ENCODE peak calls at places on chromosomes 1 and 21, in ten cellular contexts. One of them, this sample, is unnamed.

GRCh38 chr1:193538690-193539089 is 352.3 kb upstream of the B3GALT2 start:
- DNase-seq in Daoy: no peak
- DNase-seq in activated CD8-positive, alpha-beta memory T cell treated with anti-CD3 and anti-CD28 coated beads for 24 hours: no peak
- DNase-seq in activated CD4-positive, alpha-beta T cell treated with anti-CD3 and anti-CD28 coated beads, Interleukin-2, amount 50 U/mL, for 1 hour: no peak
- DNase-seq in stimulated activated CD4-positive, alpha-beta T cell treated with anti-CD3 and anti-CD28 coated beads, Interleukin-1b, Interleukin-23, amount 100 ng/mL, for 24 hours: no peak
- DNase-seq in suprapubic skin: no peak
- DNase-seq in AG08396: no peak
- DNase-seq in GM04503: no peak
- DNase-seq in hypothalamus: no peak
- DNase-seq in smooth muscle cell of the brain vasculature: no peak
- DNase-seq in this sample: no peak

GRCh38 chr1:165902565-165902964 is 75.2 kb downstream of the UCK2 start:
- DNase-seq in Daoy: no peak
- DNase-seq in activated CD8-positive, alpha-beta memory T cell treated with anti-CD3 and anti-CD28 coated beads for 24 hours: no peak
- DNase-seq in activated CD4-positive, alpha-beta T cell treated with anti-CD3 and anti-CD28 coated beads, Interleukin-2, amount 50 U/mL, for 1 hour: no peak
- DNase-seq in stimulated activated CD4-positive, alpha-beta T cell treated with anti-CD3 and anti-CD28 coated beads, Interleukin-1b, Interleukin-23, amount 100 ng/mL, for 24 hours: no peak
- DNase-seq in suprapubic skin: no peak
- DNase-seq in AG08396: no peak
- DNase-seq in GM04503: no peak
- DNase-seq in hypothalamus: no peak
- DNase-seq in smooth muscle cell of the brain vasculature: no peak
- DNase-seq in this sample: no peak

GRCh38 chr1:87787551-87787950 is 458.9 kb downstream of the LMO4 start:
- DNase-seq in Daoy: peak; percentile 19
- DNase-seq in activated CD8-positive, alpha-beta memory T cell treated with anti-CD3 and anti-CD28 coated beads for 24 hours: no peak
- DNase-seq in activated CD4-positive, alpha-beta T cell treated with anti-CD3 and anti-CD28 coated beads, Interleukin-2, amount 50 U/mL, for 1 hour: no peak
- DNase-seq in stimulated activated CD4-positive, alpha-beta T cell treated with anti-CD3 and anti-CD28 coated beads, Interleukin-1b, Interleukin-23, amount 100 ng/mL, for 24 hours: no peak
- DNase-seq in suprapubic skin: no peak
- DNase-seq in AG08396: no peak
- DNase-seq in GM04503: no peak
- DNase-seq in hypothalamus: no peak
- DNase-seq in smooth muscle cell of the brain vasculature: no peak
- DNase-seq in this sample: no peak

GRCh38 chr1:236354330-236355147 is 39.5 kb upstream of the EDARADD start:
- DNase-seq in Daoy: peak; percentile 53
- DNase-seq in activated CD8-positive, alpha-beta memory T cell treated with anti-CD3 and anti-CD28 coated beads for 24 hours: no peak
- DNase-seq in activated CD4-positive, alpha-beta T cell treated with anti-CD3 and anti-CD28 coated beads, Interleukin-2, amount 50 U/mL, for 1 hour: no peak
- DNase-seq in stimulated activated CD4-positive, alpha-beta T cell treated with anti-CD3 and anti-CD28 coated beads, Interleukin-1b, Interleukin-23, amount 100 ng/mL, for 24 hours: no peak
- DNase-seq in suprapubic skin: no peak
- DNase-seq in AG08396: no peak
- DNase-seq in GM04503: no peak
- DNase-seq in hypothalamus: no peak
- DNase-seq in smooth muscle cell of the brain vasculature: no peak
- DNase-seq in this sample: no peak

GRCh38 chr1:41576620-41577019 is 92.1 kb upstream of the EDN2 start:
- DNase-seq in Daoy: peak; percentile 38
- DNase-seq in activated CD8-positive, alpha-beta memory T cell treated with anti-CD3 and anti-CD28 coated beads for 24 hours: peak; percentile 53
- DNase-seq in activated CD4-positive, alpha-beta T cell treated with anti-CD3 and anti-CD28 coated beads, Interleukin-2, amount 50 U/mL, for 1 hour: no peak
- DNase-seq in stimulated activated CD4-positive, alpha-beta T cell treated with anti-CD3 and anti-CD28 coated beads, Interleukin-1b, Interleukin-23, amount 100 ng/mL, for 24 hours: no peak
- DNase-seq in suprapubic skin: no peak
- DNase-seq in AG08396: no peak
- DNase-seq in GM04503: no peak
- DNase-seq in hypothalamus: no peak
- DNase-seq in smooth muscle cell of the brain vasculature: no peak
- DNase-seq in this sample: no peak

GRCh38 chr1:246497331-246497915 is 9.7 kb downstream of the SMYD3 start:
- DNase-seq in Daoy: peak; percentile 51
- DNase-seq in activated CD8-positive, alpha-beta memory T cell treated with anti-CD3 and anti-CD28 coated beads for 24 hours: no peak
- DNase-seq in activated CD4-positive, alpha-beta T cell treated with anti-CD3 and anti-CD28 coated beads, Interleukin-2, amount 50 U/mL, for 1 hour: no peak
- DNase-seq in stimulated activated CD4-positive, alpha-beta T cell treated with anti-CD3 and anti-CD28 coated beads, Interleukin-1b, Interleukin-23, amount 100 ng/mL, for 24 hours: no peak
- DNase-seq in suprapubic skin: no peak
- DNase-seq in AG08396: peak; percentile 37
- DNase-seq in GM04503: no peak
- DNase-seq in hypothalamus: no peak
- DNase-seq in smooth muscle cell of the brain vasculature: peak; percentile 66
- DNase-seq in this sample: no peak

GRCh38 chr1:195763146-195763906 is 844.9 kb downstream of the KCNT2 start:
- DNase-seq in Daoy: peak; percentile 4
- DNase-seq in activated CD8-positive, alpha-beta memory T cell treated with anti-CD3 and anti-CD28 coated beads for 24 hours: no peak
- DNase-seq in activated CD4-positive, alpha-beta T cell treated with anti-CD3 and anti-CD28 coated beads, Interleukin-2, amount 50 U/mL, for 1 hour: no peak
- DNase-seq in stimulated activated CD4-positive, alpha-beta T cell treated with anti-CD3 and anti-CD28 coated beads, Interleukin-1b, Interleukin-23, amount 100 ng/mL, for 24 hours: no peak
- DNase-seq in suprapubic skin: no peak
- DNase-seq in AG08396: no peak
- DNase-seq in GM04503: no peak
- DNase-seq in hypothalamus: no peak
- DNase-seq in smooth muscle cell of the brain vasculature: no peak
- DNase-seq in this sample: no peak

GRCh38 chr1:31765041-31765467 is 914 bp upstream of the ADGRB2 start:
- DNase-seq in Daoy: peak; percentile 59
- DNase-seq in activated CD8-positive, alpha-beta memory T cell treated with anti-CD3 and anti-CD28 coated beads for 24 hours: no peak
- DNase-seq in activated CD4-positive, alpha-beta T cell treated with anti-CD3 and anti-CD28 coated beads, Interleukin-2, amount 50 U/mL, for 1 hour: no peak
- DNase-seq in stimulated activated CD4-positive, alpha-beta T cell treated with anti-CD3 and anti-CD28 coated beads, Interleukin-1b, Interleukin-23, amount 100 ng/mL, for 24 hours: no peak
- DNase-seq in suprapubic skin: no peak
- DNase-seq in AG08396: no peak
- DNase-seq in GM04503: no peak
- DNase-seq in hypothalamus: peak; percentile 29
- DNase-seq in smooth muscle cell of the brain vasculature: no peak
- DNase-seq in this sample: no peak

GRCh38 chr21:41235214-41235613 is 67.3 kb downstream of the BACE2 start:
- DNase-seq in Daoy: no peak
- DNase-seq in activated CD8-positive, alpha-beta memory T cell treated with anti-CD3 and anti-CD28 coated beads for 24 hours: no peak
- DNase-seq in activated CD4-positive, alpha-beta T cell treated with anti-CD3 and anti-CD28 coated beads, Interleukin-2, amount 50 U/mL, for 1 hour: no peak
- DNase-seq in stimulated activated CD4-positive, alpha-beta T cell treated with anti-CD3 and anti-CD28 coated beads, Interleukin-1b, Interleukin-23, amount 100 ng/mL, for 24 hours: no peak
- DNase-seq in suprapubic skin: no peak
- DNase-seq in AG08396: no peak
- DNase-seq in GM04503: no peak
- DNase-seq in hypothalamus: no peak
- DNase-seq in smooth muscle cell of the brain vasculature: no peak
- DNase-seq in this sample: no peak

GRCh38 chr1:180042994-180043622 is 88.5 kb downstream of the CEP350 start:
- DNase-seq in Daoy: no peak
- DNase-seq in activated CD8-positive, alpha-beta memory T cell treated with anti-CD3 and anti-CD28 coated beads for 24 hours: no peak
- DNase-seq in activated CD4-positive, alpha-beta T cell treated with anti-CD3 and anti-CD28 coated beads, Interleukin-2, amount 50 U/mL, for 1 hour: no peak
- DNase-seq in stimulated activated CD4-positive, alpha-beta T cell treated with anti-CD3 and anti-CD28 coated beads, Interleukin-1b, Interleukin-23, amount 100 ng/mL, for 24 hours: no peak
- DNase-seq in suprapubic skin: no peak
- DNase-seq in AG08396: peak; percentile 3
- DNase-seq in GM04503: peak; percentile 39
- DNase-seq in hypothalamus: no peak
- DNase-seq in smooth muscle cell of the brain vasculature: no peak
- DNase-seq in this sample: no peak

GRCh38 chr1:27528701-27529637 is 39.0 kb upstream of the WASF2 start:
- DNase-seq in Daoy: no peak
- DNase-seq in activated CD8-positive, alpha-beta memory T cell treated with anti-CD3 and anti-CD28 coated beads for 24 hours: no peak
- DNase-seq in activated CD4-positive, alpha-beta T cell treated with anti-CD3 and anti-CD28 coated beads, Interleukin-2, amount 50 U/mL, for 1 hour: no peak
- DNase-seq in stimulated activated CD4-positive, alpha-beta T cell treated with anti-CD3 and anti-CD28 coated beads, Interleukin-1b, Interleukin-23, amount 100 ng/mL, for 24 hours: no peak
- DNase-seq in suprapubic skin: no peak
- DNase-seq in AG08396: peak; percentile 76
- DNase-seq in GM04503: peak; percentile 40
- DNase-seq in hypothalamus: peak; percentile 71
- DNase-seq in smooth muscle cell of the brain vasculature: no peak
- DNase-seq in this sample: peak; percentile 96

GRCh38 chr1:92503926-92504750 is 17.4 kb upstream of the GFI1 start:
- DNase-seq in Daoy: no peak
- DNase-seq in activated CD8-positive, alpha-beta memory T cell treated with anti-CD3 and anti-CD28 coated beads for 24 hours: no peak
- DNase-seq in activated CD4-positive, alpha-beta T cell treated with anti-CD3 and anti-CD28 coated beads, Interleukin-2, amount 50 U/mL, for 1 hour: no peak
- DNase-seq in stimulated activated CD4-positive, alpha-beta T cell treated with anti-CD3 and anti-CD28 coated beads, Interleukin-1b, Interleukin-23, amount 100 ng/mL, for 24 hours: no peak
- DNase-seq in suprapubic skin: no peak
- DNase-seq in AG08396: no peak
- DNase-seq in GM04503: no peak
- DNase-seq in hypothalamus: no peak
- DNase-seq in smooth muscle cell of the brain vasculature: peak; percentile 29
- DNase-seq in this sample: no peak

GRCh38 chr1:84344286-84344685 is 42.8 kb downstream of the SAMD13 start:
- DNase-seq in Daoy: peak; percentile 51
- DNase-seq in activated CD8-positive, alpha-beta memory T cell treated with anti-CD3 and anti-CD28 coated beads for 24 hours: no peak
- DNase-seq in activated CD4-positive, alpha-beta T cell treated with anti-CD3 and anti-CD28 coated beads, Interleukin-2, amount 50 U/mL, for 1 hour: no peak
- DNase-seq in stimulated activated CD4-positive, alpha-beta T cell treated with anti-CD3 and anti-CD28 coated beads, Interleukin-1b, Interleukin-23, amount 100 ng/mL, for 24 hours: no peak
- DNase-seq in suprapubic skin: no peak
- DNase-seq in AG08396: peak; percentile 48
- DNase-seq in GM04503: no peak
- DNase-seq in hypothalamus: no peak
- DNase-seq in smooth muscle cell of the brain vasculature: no peak
- DNase-seq in this sample: no peak

GRCh38 chr1:160284220-160284781 is 632 bp downstream of the PEX19 start:
- DNase-seq in Daoy: peak; percentile 56
- DNase-seq in activated CD8-positive, alpha-beta memory T cell treated with anti-CD3 and anti-CD28 coated beads for 24 hours: no peak
- DNase-seq in activated CD4-positive, alpha-beta T cell treated with anti-CD3 and anti-CD28 coated beads, Interleukin-2, amount 50 U/mL, for 1 hour: no peak
- DNase-seq in stimulated activated CD4-positive, alpha-beta T cell treated with anti-CD3 and anti-CD28 coated beads, Interleukin-1b, Interleukin-23, amount 100 ng/mL, for 24 hours: no peak
- DNase-seq in suprapubic skin: no peak
- DNase-seq in AG08396: peak; percentile 64
- DNase-seq in GM04503: peak; percentile 69
- DNase-seq in hypothalamus: no peak
- DNase-seq in smooth muscle cell of the brain vasculature: no peak
- DNase-seq in this sample: no peak

GRCh38 chr21:15301014-15301413 is 236.2 kb upstream of the NRIP1 start:
- DNase-seq in Daoy: no peak
- DNase-seq in activated CD8-positive, alpha-beta memory T cell treated with anti-CD3 and anti-CD28 coated beads for 24 hours: no peak
- DNase-seq in activated CD4-positive, alpha-beta T cell treated with anti-CD3 and anti-CD28 coated beads, Interleukin-2, amount 50 U/mL, for 1 hour: no peak
- DNase-seq in stimulated activated CD4-positive, alpha-beta T cell treated with anti-CD3 and anti-CD28 coated beads, Interleukin-1b, Interleukin-23, amount 100 ng/mL, for 24 hours: no peak
- DNase-seq in suprapubic skin: no peak
- DNase-seq in AG08396: no peak
- DNase-seq in GM04503: no peak
- DNase-seq in hypothalamus: no peak
- DNase-seq in smooth muscle cell of the brain vasculature: no peak
- DNase-seq in this sample: no peak

GRCh38 chr1:90391116-90391515 is 326.0 kb downstream of the BARHL2 start:
- DNase-seq in Daoy: peak; percentile 35
- DNase-seq in activated CD8-positive, alpha-beta memory T cell treated with anti-CD3 and anti-CD28 coated beads for 24 hours: no peak
- DNase-seq in activated CD4-positive, alpha-beta T cell treated with anti-CD3 and anti-CD28 coated beads, Interleukin-2, amount 50 U/mL, for 1 hour: no peak
- DNase-seq in stimulated activated CD4-positive, alpha-beta T cell treated with anti-CD3 and anti-CD28 coated beads, Interleukin-1b, Interleukin-23, amount 100 ng/mL, for 24 hours: no peak
- DNase-seq in suprapubic skin: no peak
- DNase-seq in AG08396: no peak
- DNase-seq in GM04503: no peak
- DNase-seq in hypothalamus: no peak
- DNase-seq in smooth muscle cell of the brain vasculature: no peak
- DNase-seq in this sample: no peak

GRCh38 chr1:51236548-51237312 is 657 bp downstream of the RNF11 start:
- DNase-seq in Daoy: peak; percentile 51
- DNase-seq in activated CD8-positive, alpha-beta memory T cell treated with anti-CD3 and anti-CD28 coated beads for 24 hours: peak; percentile 81
- DNase-seq in activated CD4-positive, alpha-beta T cell treated with anti-CD3 and anti-CD28 coated beads, Interleukin-2, amount 50 U/mL, for 1 hour: peak; percentile 34
- DNase-seq in stimulated activated CD4-positive, alpha-beta T cell treated with anti-CD3 and anti-CD28 coated beads, Interleukin-1b, Interleukin-23, amount 100 ng/mL, for 24 hours: peak; percentile 4
- DNase-seq in suprapubic skin: no peak
- DNase-seq in AG08396: peak; percentile 38
- DNase-seq in GM04503: no peak
- DNase-seq in hypothalamus: peak; percentile 53
- DNase-seq in smooth muscle cell of the brain vasculature: no peak
- DNase-seq in this sample: peak; percentile 72

GRCh38 chr1:234573711-234574299 is 36.2 kb downstream of the IRF2BP2 start:
- DNase-seq in Daoy: no peak
- DNase-seq in activated CD8-positive, alpha-beta memory T cell treated with anti-CD3 and anti-CD28 coated beads for 24 hours: no peak
- DNase-seq in activated CD4-positive, alpha-beta T cell treated with anti-CD3 and anti-CD28 coated beads, Interleukin-2, amount 50 U/mL, for 1 hour: no peak
- DNase-seq in stimulated activated CD4-positive, alpha-beta T cell treated with anti-CD3 and anti-CD28 coated beads, Interleukin-1b, Interleukin-23, amount 100 ng/mL, for 24 hours: no peak
- DNase-seq in suprapubic skin: no peak
- DNase-seq in AG08396: no peak
- DNase-seq in GM04503: peak; percentile 45
- DNase-seq in hypothalamus: no peak
- DNase-seq in smooth muscle cell of the brain vasculature: no peak
- DNase-seq in this sample: no peak

This sample was measured in ovary.